ENCODE peak calls at places on chromosomes 6 and 20, in five cellular contexts. One of them, this sample, is unnamed.

GRCh38 chr20:33303595-33303994 is 20.6 kb downstream of the BPIFB1 start:
- DNase-seq in AG20443: no peak
- DNase-seq in activated effector memory CD4-positive, alpha-beta T cell treated with anti-CD3 and anti-CD28 coated beads, Interleukin-2, amount 50 U/mL, for 16 hours: no peak
- DNase-seq in iris pigment epithelial cell: no peak
- DNase-seq in stimulated activated naive CD4-positive, alpha-beta T cell: no peak
- DNase-seq in this sample: no peak

GRCh38 chr6:28393912-28394662 is 5.5 kb downstream of the ZSCAN12 start:
- DNase-seq in iris pigment epithelial cell: peak
- DNase-seq in activated effector memory CD4-positive, alpha-beta T cell treated with anti-CD3 and anti-CD28 coated beads, Interleukin-2, amount 50 U/mL, for 16 hours: no peak
- DNase-seq in AG20443: peak
- DNase-seq in stimulated activated naive CD4-positive, alpha-beta T cell: no peak
- DNase-seq in this sample: no peak

GRCh38 chr6:9398794-9399373 is 963.5 kb upstream of the SLC35B3 start:
- DNase-seq in iris pigment epithelial cell: no peak
- DNase-seq in activated effector memory CD4-positive, alpha-beta T cell treated with anti-CD3 and anti-CD28 coated beads, Interleukin-2, amount 50 U/mL, for 16 hours: no peak
- DNase-seq in AG20443: peak
- DNase-seq in stimulated activated naive CD4-positive, alpha-beta T cell: no peak
- DNase-seq in this sample: no peak

GRCh38 chr20:6053776-6054688 is at the start of gene LRRN4:
- DNase-seq in activated effector memory CD4-positive, alpha-beta T cell treated with anti-CD3 and anti-CD28 coated beads, Interleukin-2, amount 50 U/mL, for 16 hours: no peak
- DNase-seq in iris pigment epithelial cell: no peak
- DNase-seq in AG20443: no peak
- DNase-seq in stimulated activated naive CD4-positive, alpha-beta T cell: no peak
- DNase-seq in this sample: peak

GRCh38 chr20:32575805-32576204 is 9.3 kb downstream of the NOL4L start:
- DNase-seq in AG20443: no peak
- DNase-seq in stimulated activated naive CD4-positive, alpha-beta T cell: no peak
- DNase-seq in iris pigment epithelial cell: no peak
- DNase-seq in activated effector memory CD4-positive, alpha-beta T cell treated with anti-CD3 and anti-CD28 coated beads, Interleukin-2, amount 50 U/mL, for 16 hours: no peak
- DNase-seq in this sample: no peak

GRCh38 chr6:122005661-122006060 is 393.8 kb upstream of the HSF2 start:
- DNase-seq in stimulated activated naive CD4-positive, alpha-beta T cell: no peak
- DNase-seq in AG20443: no peak
- DNase-seq in iris pigment epithelial cell: no peak
- DNase-seq in activated effector memory CD4-positive, alpha-beta T cell treated with anti-CD3 and anti-CD28 coated beads, Interleukin-2, amount 50 U/mL, for 16 hours: no peak
- DNase-seq in this sample: no peak

GRCh38 chr6:124741341-124741740 is 220.9 kb upstream of the RNF217 start:
- DNase-seq in AG20443: no peak
- DNase-seq in stimulated activated naive CD4-positive, alpha-beta T cell: no peak
- DNase-seq in iris pigment epithelial cell: peak
- DNase-seq in activated effector memory CD4-positive, alpha-beta T cell treated with anti-CD3 and anti-CD28 coated beads, Interleukin-2, amount 50 U/mL, for 16 hours: no peak
- DNase-seq in this sample: no peak

GRCh38 chr20:23446505-23446904 is 6.2 kb downstream of the CST11 start:
- DNase-seq in AG20443: no peak
- DNase-seq in iris pigment epithelial cell: peak
- DNase-seq in activated effector memory CD4-positive, alpha-beta T cell treated with anti-CD3 and anti-CD28 coated beads, Interleukin-2, amount 50 U/mL, for 16 hours: peak
- DNase-seq in stimulated activated naive CD4-positive, alpha-beta T cell: no peak
- DNase-seq in this sample: no peak

GRCh38 chr20:57270204-57270937 is 3.9 kb upstream of the BMP7 start:
- DNase-seq in iris pigment epithelial cell: no peak
- DNase-seq in stimulated activated naive CD4-positive, alpha-beta T cell: no peak
- DNase-seq in AG20443: no peak
- DNase-seq in activated effector memory CD4-positive, alpha-beta T cell treated with anti-CD3 and anti-CD28 coated beads, Interleukin-2, amount 50 U/mL, for 16 hours: no peak
- DNase-seq in this sample: no peak

GRCh38 chr20:46970937-46971630 is 76.4 kb downstream of the EYA2 start:
- DNase-seq in stimulated activated naive CD4-positive, alpha-beta T cell: no peak
- DNase-seq in AG20443: peak
- DNase-seq in activated effector memory CD4-positive, alpha-beta T cell treated with anti-CD3 and anti-CD28 coated beads, Interleukin-2, amount 50 U/mL, for 16 hours: no peak
- DNase-seq in iris pigment epithelial cell: peak
- DNase-seq in this sample: no peak

GRCh38 chr20:5696011-5696559 is 54.1 kb upstream of the SHLD1 start:
- DNase-seq in AG20443: peak
- DNase-seq in iris pigment epithelial cell: peak
- DNase-seq in stimulated activated naive CD4-positive, alpha-beta T cell: no peak
- DNase-seq in activated effector memory CD4-positive, alpha-beta T cell treated with anti-CD3 and anti-CD28 coated beads, Interleukin-2, amount 50 U/mL, for 16 hours: no peak
- DNase-seq in this sample: no peak

GRCh38 chr6:21999012-21999528 is 297.8 kb downstream of the PRL start:
- DNase-seq in stimulated activated naive CD4-positive, alpha-beta T cell: no peak
- DNase-seq in activated effector memory CD4-positive, alpha-beta T cell treated with anti-CD3 and anti-CD28 coated beads, Interleukin-2, amount 50 U/mL, for 16 hours: no peak
- DNase-seq in AG20443: peak
- DNase-seq in iris pigment epithelial cell: peak
- DNase-seq in this sample: no peak

GRCh38 chr20:56750430-56750829 is 121.3 kb downstream of the TFAP2C start:
- DNase-seq in activated effector memory CD4-positive, alpha-beta T cell treated with anti-CD3 and anti-CD28 coated beads, Interleukin-2, amount 50 U/mL, for 16 hours: no peak
- DNase-seq in stimulated activated naive CD4-positive, alpha-beta T cell: no peak
- DNase-seq in iris pigment epithelial cell: peak
- DNase-seq in AG20443: no peak
- DNase-seq in this sample: no peak

GRCh38 chr20:8646716-8647115 is 422.2 kb upstream of the PLCB4 start:
- DNase-seq in iris pigment epithelial cell: peak
- DNase-seq in AG20443: peak
- DNase-seq in stimulated activated naive CD4-positive, alpha-beta T cell: no peak
- DNase-seq in activated effector memory CD4-positive, alpha-beta T cell treated with anti-CD3 and anti-CD28 coated beads, Interleukin-2, amount 50 U/mL, for 16 hours: no peak
- DNase-seq in this sample: no peak

GRCh38 chr20:44388466-44389023 is 33.0 kb downstream of the HNF4A start:
- DNase-seq in AG20443: peak
- DNase-seq in iris pigment epithelial cell: peak
- DNase-seq in activated effector memory CD4-positive, alpha-beta T cell treated with anti-CD3 and anti-CD28 coated beads, Interleukin-2, amount 50 U/mL, for 16 hours: peak
- DNase-seq in stimulated activated naive CD4-positive, alpha-beta T cell: peak
- DNase-seq in this sample: no peak

GRCh38 chr20:48784273-48784641 is 43.5 kb downstream of the PREX1 start:
- DNase-seq in stimulated activated naive CD4-positive, alpha-beta T cell: no peak
- DNase-seq in AG20443: no peak
- DNase-seq in iris pigment epithelial cell: no peak
- DNase-seq in activated effector memory CD4-positive, alpha-beta T cell treated with anti-CD3 and anti-CD28 coated beads, Interleukin-2, amount 50 U/mL, for 16 hours: no peak
- DNase-seq in this sample: no peak

GRCh38 chr6:44554194-44554593 is 166.7 kb downstream of the CDC5L start:
- DNase-seq in stimulated activated naive CD4-positive, alpha-beta T cell: no peak
- DNase-seq in iris pigment epithelial cell: no peak
- DNase-seq in AG20443: no peak
- DNase-seq in activated effector memory CD4-positive, alpha-beta T cell treated with anti-CD3 and anti-CD28 coated beads, Interleukin-2, amount 50 U/mL, for 16 hours: no peak
- DNase-seq in this sample: no peak

This sample was measured in epithelial cell of prostate.